ENCODE peak calls at places on chromosome 6, in nine cellular contexts. V is lower lobe of right lung, W is left ventricle myocardium inferior, F is heart right ventricle, A is fibroblast of lung, P is ascending aorta, Y is Panc1, J is GM23248, Q is brain microvascular endothelial cell. N is an unnamed sample.

GRCh38 chr6:51494342-51494741 is 593.1 kb downstream of the PKHD1 start:
- DNase-seq in A (no peak), F (no peak), J (no peak), Q (no peak), V (no peak), W (no peak), Y (no peak), P (no peak), N (no peak)

GRCh38 chr6:148874698-148875293 is 128.0 kb downstream of the UST start:
- DNase-seq in W (peak; percentile 25), Y (no peak), V (no peak), P (no peak), F (peak; percentile 20), Q (no peak), J (peak; percentile 62), A (no peak), N (no peak)

GRCh38 chr6:159880412-159880811 is 10.4 kb upstream of the MAS1 start:
- DNase-seq in A (no peak), Y (no peak), Q (no peak), J (no peak), F (no peak), V (no peak), W (no peak), P (no peak), N (no peak)

GRCh38 chr6:163356324-163356723 is 58.2 kb upstream of the QKI start:
- DNase-seq in Y (no peak), P (peak; percentile 75), F (peak; percentile 72), J (peak; percentile 91), V (peak; percentile 75), W (peak; percentile 66), A (peak; percentile 57), Q (peak; percentile 80), N (peak; percentile 76)

GRCh38 chr6:75791881-75792280 is 42.8 kb downstream of the MYO6 start:
- DNase-seq in J (peak; percentile 28), F (no peak), Y (peak; percentile 8), V (no peak), Q (peak; percentile 8), A (peak; percentile 2), W (no peak), P (no peak), N (no peak)

GRCh38 chr6:40585661-40586269 is 1.4 kb downstream of the LRFN2 start:
- DNase-seq in J (no peak), W (no peak), A (no peak), P (no peak), Q (no peak), Y (no peak), V (no peak), F (no peak), N (no peak)

GRCh38 chr6:80938131-80938530 is 814.4 kb downstream of the TENT5A start:
- DNase-seq in F (no peak), Y (no peak), J (no peak), W (no peak), P (no peak), Q (no peak), A (no peak), V (no peak), N (no peak)

GRCh38 chr6:39189915-39190544 is 39.2 kb downstream of the KCNK5 start:
- DNase-seq in A (peak; percentile 9), P (no peak), W (peak; percentile 25), F (no peak), Y (no peak), J (peak; percentile 61), Q (peak; percentile 12), V (peak; percentile 70), N (peak; percentile 90)

GRCh38 chr6:90110971-90111370 is 185.7 kb downstream of the BACH2 start:
- DNase-seq in A (no peak), F (no peak), J (no peak), Y (no peak), P (no peak), W (no peak), V (no peak), Q (no peak), N (no peak)

GRCh38 chr6:1633366-1634021 is 23.8 kb downstream of the FOXC1 start:
- DNase-seq in W (no peak), Q (no peak), J (no peak), F (no peak), Y (no peak), V (no peak), P (no peak), A (no peak), N (no peak)

GRCh38 chr6:168699631-168700315 is 258.8 kb downstream of the SMOC2 start:
- DNase-seq in P (no peak), A (no peak), V (no peak), Y (no peak), Q (no peak), J (no peak), W (peak; percentile 50), F (peak; percentile 48), N (peak; percentile 84)

GRCh38 chr6:14059791-14060436 is 57.7 kb upstream of the CD83 start:
- DNase-seq in W (peak; percentile 41), V (no peak), J (no peak), A (peak; percentile 44), P (no peak), F (peak; percentile 47), Q (no peak), Y (no peak), N (peak; percentile 91)

GRCh38 chr6:165308926-165309731 is at the start of gene C6orf118:
- DNase-seq in A (peak; percentile 29), F (peak; percentile 34), V (peak; percentile 56), J (peak; percentile 68), P (no peak), Q (peak; percentile 85), W (peak; percentile 55), Y (no peak), N (peak; percentile 76)

GRCh38 chr6:45783716-45784115 is 231.9 kb downstream of the CLIC5 start:
- DNase-seq in Q (no peak), A (no peak), F (no peak), P (no peak), Y (no peak), V (no peak), J (no peak), W (no peak), N (peak; percentile 9)

GRCh38 chr6:44247338-44248302 is 719 bp downstream of the HSP90AB1 start:
- DNase-seq in V (peak; percentile 84), W (peak; percentile 66), A (peak; percentile 68), Y (no peak), F (peak; percentile 70), P (peak; percentile 88), Q (no peak), J (peak; percentile 81), N (peak; percentile 96)

GRCh38 chr6:86122086-86122485 is 479.4 kb upstream of the SYNCRIP start:
- DNase-seq in Y (no peak), V (no peak), A (no peak), J (no peak), Q (no peak), F (no peak), P (no peak), W (no peak), N (no peak)

DNA sequence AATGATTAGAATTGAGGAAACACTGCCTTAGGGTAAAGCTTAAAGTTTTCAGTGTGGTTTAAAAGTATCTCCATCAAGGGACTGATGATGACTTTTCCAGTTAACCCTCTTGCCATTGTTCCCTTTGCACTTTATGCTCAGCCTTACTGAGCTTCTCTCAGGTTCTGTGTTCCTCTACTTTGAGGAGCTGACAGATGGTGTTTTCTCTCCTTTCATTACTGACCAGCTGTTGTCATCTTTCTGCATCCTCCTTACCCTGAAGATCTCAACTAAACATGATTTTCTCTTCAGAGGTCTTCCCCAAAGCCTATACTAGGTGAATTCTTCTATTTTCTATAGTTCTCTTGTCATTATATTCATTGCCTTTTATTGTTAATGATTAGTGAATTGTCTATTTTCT is 475.6 kb upstream of the SYNCRIP start:
- DNase-seq in Y (no peak), Q (no peak), P (no peak), J (no peak), W (no peak), F (no peak), V (no peak), A (no peak), N (no peak)
- H3K27me3 ChIP-seq in Y (no peaks in the 10 kb centered on the region), Q (no peaks in the 10 kb centered on the region), P (no peaks in the 10 kb centered on the region), J (no peaks in the 10 kb centered on the region), W (no peaks in the 10 kb centered on the region), F (no peaks in the 10 kb centered on the region), V (no peaks in the 10 kb centered on the region), A (no peaks in the 10 kb centered on the region), N (no peaks in the 10 kb centered on the region)

GRCh38 chr6:151060096-151060741 is 179.5 kb upstream of the AKAP12 start:
- DNase-seq in A (peak; percentile 85), P (no peak), F (no peak), V (no peak), Y (peak; percentile 98), J (peak; percentile 96), Q (peak; percentile 89), W (no peak), N (peak; percentile 58)

GRCh38 chr6:151059612-151060095 is 180.1 kb upstream of the AKAP12 start:
- DNase-seq in J (peak; percentile 14), P (no peak), Q (no peak), Y (no peak), F (no peak), W (no peak), A (peak; percentile 59), V (no peak), N (peak; percentile 32)

GRCh38 chr6:151063339-151063738 is 176.4 kb upstream of the AKAP12 start:
- DNase-seq in F (no peak), W (no peak), Q (no peak), Y (no peak), P (no peak), A (peak; percentile 88), J (peak; percentile 75), V (no peak), N (no peak)

GRCh38 chr6:151058021-151058733 is 181.6 kb upstream of the AKAP12 start:
- DNase-seq in F (peak; percentile 62), Q (no peak), J (no peak), Y (no peak), W (peak; percentile 38), P (no peak), A (no peak), V (no peak), N (no peak)

DNA sequence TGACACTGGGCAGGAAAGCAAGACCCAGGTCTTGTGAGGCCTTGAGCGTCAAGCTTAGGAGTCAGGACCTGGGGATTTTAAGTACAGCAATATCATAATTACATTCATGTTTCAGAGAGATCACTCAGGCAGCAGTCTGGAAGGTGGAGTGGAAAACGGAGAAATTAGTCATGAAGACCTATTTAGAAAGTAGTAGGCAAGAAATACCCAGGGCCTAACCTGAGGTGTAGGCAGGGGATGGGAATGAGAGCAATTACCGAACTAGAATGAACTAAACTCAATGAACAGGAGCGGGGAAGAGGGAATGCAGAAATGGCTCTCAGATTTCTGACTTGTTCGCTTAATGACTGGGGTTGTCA is 179.0 kb upstream of the AKAP12 start:
- DNase-seq in F (no peak), P (no peak), Y (no peak), V (no peak), Q (no peak), A (no peak), J (no peak), W (no peak), N (no peak)
- H3K36me3 ChIP-seq in F (no peaks in the 10 kb centered on the region), P (no peaks in the 10 kb centered on the region), Y (no peaks in the 10 kb centered on the region), V (no peaks in the 10 kb centered on the region), Q (no peaks in the 10 kb centered on the region), A (peaks cover 4% of the 10 kb centered on the region), J (peaks cover 19% of the 10 kb centered on the region), W (no peaks in the 10 kb centered on the region), N (peaks cover 56% of the 10 kb centered on the region)

GRCh38 chr6:131754088-131754487 is 43.3 kb upstream of the CTAGE9 start:
- DNase-seq in W (no peak), P (no peak), V (no peak), Y (no peak), J (peak; percentile 62), Q (peak; percentile 22), A (peak; percentile 50), F (no peak), N (no peak)
- H3K4me3 ChIP-seq in W (no peak overlapping the region), P (no peak overlapping the region), V (no peak overlapping the region), Y (no peak overlapping the region), J (no peak overlapping the region), Q (no peak overlapping the region), A (no peak overlapping the region), F (no peak overlapping the region), N (no peak overlapping the region)

GRCh38 chr6:98833101-98834059 is 994 bp upstream of the POU3F2 start:
- DNase-seq in Y (no peak), W (no peak), Q (no peak), P (peak; percentile 65), J (peak; percentile 63), A (peak; percentile 39), F (peak; percentile 28), V (peak; percentile 55), N (peak; percentile 37)
- H3K27me3 ChIP-seq in Y (peaks cover 60% of the 10 kb centered on the region), W (peaks cover 99% of the 10 kb centered on the region), Q (peaks cover 83% of the 10 kb centered on the region), P (peaks cover 50% of the 10 kb centered on the region), J (peaks cover 66% of the 10 kb centered on the region), A (peaks cover 65% of the 10 kb centered on the region), F (peaks cover 100% of the 10 kb centered on the region), V (peaks cover 90% of the 10 kb centered on the region), N (peaks cover 63% of the 10 kb centered on the region)

N was measured in MG63.